ENCODE peak calls at places on chromosomes 1 and 21, in nine cellular contexts. W is body of pancreas, N is dorsolateral prefrontal cortex, T is right lobe of liver, L is HFFc6, H is uterus, J is WTC11, S is tibial nerve, C is HFF-Myc. Z is an unnamed sample.

GRCh38 chr1:161206411-161207140 is 4.4 kb downstream of the NDUFS2 start:
- DNase-seq in S (no peak), N (no peak), W (no peak), H (no peak), C (no peak), L (no peak), T (no peak), J (no peak), Z (no peak)

GRCh38 chr1:218351617-218352438 is 6.7 kb downstream of the TGFB2 start:
- DNase-seq in S (no peak), T (no peak), J (peak), L (no peak), H (peak), N (no peak), W (no peak), C (no peak), Z (no peak)

GRCh38 chr1:71967670-71968069 is 314.7 kb downstream of the NEGR1 start:
- DNase-seq in S (no peak), W (no peak), H (no peak), L (no peak), C (no peak), T (no peak), N (no peak), J (no peak), Z (no peak)

GRCh38 chr1:225446298-225446941 is 18.6 kb upstream of the LBR start:
- DNase-seq in W (no peak), T (no peak), H (no peak), C (no peak), L (no peak), J (no peak), N (no peak), S (peak), Z (no peak)

GRCh38 chr1:7752512-7753417 is 18.3 kb upstream of the VAMP3 start:
- DNase-seq in S (peak), T (no peak), C (peak), H (peak), L (peak), J (peak), W (peak), N (no peak), Z (peak)

GRCh38 chr1:220889848-220890287 is 10.6 kb downstream of the HLX start:
- DNase-seq in S (no peak), J (no peak), L (no peak), H (no peak), W (no peak), N (no peak), C (no peak), T (no peak), Z (no peak)

GRCh38 chr1:169105434-169106094 is 926 bp upstream of the ATP1B1 start:
- DNase-seq in W (peak), H (peak), L (no peak), S (peak), C (no peak), T (peak), N (peak), J (peak), Z (no peak)

GRCh38 chr1:46301406-46302090 is 1.9 kb downstream of the LRRC41 start:
- DNase-seq in T (peak), S (no peak), L (no peak), C (no peak), W (peak), N (no peak), J (peak), H (peak), Z (peak)

GRCh38 chr1:207404849-207405525 is 49.1 kb upstream of the CR2 start:
- DNase-seq in W (no peak), H (no peak), L (peak), N (no peak), J (no peak), C (peak), T (no peak), S (no peak), Z (peak)

GRCh38 chr1:81801834-81802531 is 1.2 kb downstream of the ADGRL2 start:
- DNase-seq in C (no peak), L (peak), S (no peak), N (no peak), J (peak), T (peak), W (peak), H (peak), Z (no peak)

GRCh38 chr1:60234761-60235160 is 161.2 kb upstream of the C1orf87 start:
- DNase-seq in L (no peak), C (no peak), T (no peak), H (no peak), J (no peak), W (no peak), N (no peak), S (no peak), Z (no peak)

GRCh38 chr1:174258148-174258550 is 98.8 kb downstream of the RABGAP1L start:
- DNase-seq in L (peak), W (peak), J (peak), N (no peak), T (no peak), C (peak), H (no peak), S (no peak), Z (no peak)

GRCh38 chr1:53122194-53122846 is 20.1 kb downstream of the SLC1A7 start:
- DNase-seq in L (peak), N (no peak), T (no peak), S (no peak), W (no peak), H (no peak), J (no peak), C (no peak), Z (no peak)

GRCh38 chr1:151729966-151730291 is 8.6 kb downstream of the RIIAD1 start:
- DNase-seq in T (no peak), H (no peak), S (no peak), L (no peak), C (no peak), J (no peak), W (no peak), N (no peak), Z (no peak)

GRCh38 chr1:82090104-82090503 is 289.4 kb downstream of the ADGRL2 start:
- DNase-seq in C (no peak), N (no peak), S (no peak), L (no peak), W (no peak), T (no peak), H (no peak), J (no peak), Z (no peak)

DNA sequence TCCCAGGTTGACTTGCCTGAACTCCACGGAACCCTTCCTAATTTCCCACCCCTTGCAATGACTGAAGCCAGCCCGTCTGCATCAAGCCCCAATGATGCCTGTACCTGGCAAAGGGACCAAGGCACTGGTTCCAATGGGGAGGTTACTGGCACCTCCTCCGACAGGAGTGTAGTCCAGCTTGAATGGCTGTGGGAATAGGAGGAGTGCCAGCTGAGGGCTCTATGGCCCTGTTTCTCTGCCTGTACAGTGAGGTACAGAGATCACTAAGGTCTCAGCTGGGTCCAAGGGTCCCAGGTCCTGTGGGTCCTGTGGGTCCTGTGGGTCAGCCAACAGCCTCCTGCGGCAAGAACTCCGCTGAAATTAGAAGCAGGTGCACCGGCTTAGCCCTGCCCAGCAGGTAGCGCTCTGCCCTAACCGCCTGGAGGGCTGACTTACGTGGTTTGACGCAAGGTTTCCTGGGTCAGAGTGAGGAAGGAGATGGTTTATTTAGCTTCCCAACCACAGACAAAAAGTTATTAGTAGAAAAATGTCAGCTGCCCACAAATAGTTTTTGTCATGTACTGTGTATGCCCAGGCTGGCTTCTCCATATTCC is 9.9 kb upstream of the SPRR4 start:
- DNase-seq in J (peak), N (no peak), T (no peak), W (no peak), C (no peak), L (no peak), S (no peak), H (no peak), Z (no peak)
- TF ChIP-seq CTCF in J (no peak), N (no peak), T (no peak), W (peak), C (no peak), L (no peak), S (no peak), H (no peak), Z (no peak)

GRCh38 chr1:22662986-22663408 is 10.0 kb downstream of the C1QB start:
- DNase-seq in L (no peak), S (no peak), N (no peak), H (no peak), W (no peak), C (no peak), J (no peak), T (no peak), Z (no peak)

GRCh38 chr1:22661880-22662279 is 8.8 kb downstream of the C1QB start:
- DNase-seq in W (no peak), J (no peak), H (no peak), S (no peak), L (no peak), N (no peak), T (no peak), C (no peak), Z (no peak)

GRCh38 chr1:22670352-22670964 is 17.4 kb downstream of the C1QB start:
- DNase-seq in N (no peak), T (no peak), S (no peak), W (no peak), C (no peak), L (no peak), H (no peak), J (no peak), Z (no peak)

GRCh38 chr1:22662318-22662717 is 9.3 kb downstream of the C1QB start:
- DNase-seq in L (peak), N (no peak), H (no peak), J (peak), S (no peak), T (no peak), C (no peak), W (no peak), Z (no peak)

GRCh38 chr1:22665752-22666151 is 12.7 kb downstream of the C1QB start:
- DNase-seq in L (peak), H (no peak), J (peak), C (no peak), S (no peak), T (no peak), N (no peak), W (no peak), Z (no peak)
- TF ChIP-seq CTCF in L (peak), H (peak), J (peak), C (peak), S (peak), T (no peak), N (peak), W (no peak), Z (peak)

DNA sequence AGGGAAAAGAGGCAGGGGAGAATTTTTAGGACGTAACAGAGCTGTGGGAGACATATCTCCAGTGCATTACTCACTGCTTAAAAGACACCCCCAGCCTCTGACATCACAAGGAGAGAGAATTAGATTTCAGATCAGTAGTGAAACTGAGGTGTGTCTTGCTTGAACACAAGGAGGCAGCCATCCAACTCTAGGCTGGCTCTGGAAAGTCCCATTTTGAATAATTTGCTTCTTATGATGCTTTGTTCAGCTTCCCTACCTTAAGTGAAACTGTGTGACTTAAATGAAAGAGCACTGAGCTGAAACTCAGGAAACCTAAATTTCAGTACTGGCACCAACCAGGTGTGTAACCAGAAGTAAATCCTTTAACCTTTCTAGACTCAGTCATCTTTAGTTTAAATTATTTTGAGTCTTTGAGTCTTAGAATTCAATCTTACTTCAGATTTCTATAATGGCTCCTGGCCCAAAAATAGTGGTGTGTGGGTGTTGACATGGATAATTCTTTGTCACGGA is 251.6 kb upstream of the SGIP1 start:
- DNase-seq in J (no peak), C (no peak), H (peak), L (peak), T (no peak), S (no peak), N (no peak), W (no peak), Z (no peak)
- TF ChIP-seq CTCF in J (no peak), C (peak), H (no peak), L (peak), T (no peak), S (no peak), N (no peak), W (no peak), Z (peak)

DNA sequence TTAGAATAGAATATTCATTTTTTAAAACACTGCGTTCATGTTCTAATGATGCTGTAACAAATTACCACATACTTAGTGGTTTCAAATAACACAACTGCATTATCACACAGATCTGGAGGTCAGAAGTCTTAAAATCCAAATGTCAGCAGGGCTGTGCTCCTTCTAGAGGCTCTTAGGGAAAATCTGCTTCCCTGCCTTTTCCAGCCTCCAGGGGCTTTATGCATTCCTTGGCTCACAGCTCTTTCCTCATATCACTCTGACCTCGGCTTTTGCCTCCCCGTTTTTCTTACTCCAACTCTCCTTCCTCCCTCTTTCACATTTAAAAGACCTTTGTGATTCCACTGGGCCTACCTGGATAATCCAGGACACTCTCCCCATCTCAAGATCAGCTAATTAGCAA is 18.6 kb upstream of the FMN2 start:
- DNase-seq in W (no peak), T (no peak), N (no peak), H (no peak), S (no peak), C (no peak), J (no peak), L (no peak), Z (no peak)
- TF ChIP-seq CTCF in W (no peak), T (no peak), N (no peak), H (no peak), S (no peak), C (no peak), J (no peak), L (no peak), Z (no peak)

GRCh38 chr1:216742625-216743024 is 19.4 kb upstream of the ESRRG start:
- DNase-seq in H (no peak), C (no peak), W (no peak), T (no peak), J (no peak), L (no peak), N (no peak), S (no peak), Z (no peak)
- TF ChIP-seq CTCF in H (no peak), C (peak), W (peak), T (peak), J (no peak), L (peak), N (peak), S (no peak), Z (peak)

DNA sequence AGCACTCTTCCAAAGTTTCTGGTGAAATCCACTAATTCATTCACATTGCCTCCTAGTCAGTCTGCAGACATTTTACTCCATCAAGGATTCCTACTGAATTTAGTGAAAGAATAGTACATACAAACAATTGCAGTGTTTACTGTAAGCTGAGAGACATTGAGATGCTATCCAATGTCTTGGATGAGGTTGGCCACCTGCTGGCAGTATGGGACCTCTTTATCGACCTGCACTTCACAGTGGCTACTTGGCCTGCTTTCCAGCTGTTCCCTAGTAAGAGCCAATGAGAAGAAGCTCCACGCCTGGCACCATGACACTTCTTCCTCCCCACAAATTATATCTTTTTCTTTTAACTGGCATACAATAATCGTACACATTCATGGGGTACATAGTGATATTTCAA is 51.5 kb upstream of the LRIF1 start:
- DNase-seq in S (no peak), L (no peak), J (no peak), T (no peak), H (no peak), N (no peak), C (no peak), W (no peak), Z (no peak)
- TF ChIP-seq CTCF in S (no peak), L (no peak), J (no peak), T (no peak), H (no peak), N (no peak), C (no peak), W (no peak), Z (no peak)

GRCh38 chr21:35338881-35339632 is 290.0 kb upstream of the RUNX1 start:
- DNase-seq in N (no peak), J (no peak), S (no peak), H (no peak), W (no peak), T (no peak), L (no peak), C (no peak), Z (no peak)
- TF ChIP-seq CTCF in N (no peak), J (no peak), S (no peak), H (no peak), W (no peak), T (no peak), L (no peak), C (no peak), Z (no peak)

GRCh38 chr1:176118985-176119384 is 88.1 kb downstream of the COP1 start:
- DNase-seq in S (no peak), T (no peak), L (peak), N (no peak), J (no peak), C (no peak), H (no peak), W (no peak), Z (peak)

GRCh38 chr1:176122282-176122681 is 84.8 kb downstream of the COP1 start:
- DNase-seq in J (no peak), S (no peak), T (no peak), C (no peak), N (no peak), L (no peak), H (no peak), W (no peak), Z (no peak)

GRCh38 chr1:176119549-176119948 is 87.5 kb downstream of the COP1 start:
- DNase-seq in J (no peak), S (no peak), N (no peak), W (no peak), C (no peak), L (peak), H (no peak), T (no peak), Z (no peak)
- TF ChIP-seq CTCF in J (no peak), S (no peak), N (no peak), W (no peak), C (peak), L (peak), H (no peak), T (peak), Z (peak)

GRCh38 chr1:88802950-88803349 is 88.4 kb downstream of the GTF2B start:
- DNase-seq in N (no peak), W (no peak), H (no peak), L (peak), C (no peak), J (no peak), S (no peak), T (no peak), Z (no peak)

GRCh38 chr1:88799433-88799832 is 91.9 kb downstream of the GTF2B start:
- DNase-seq in N (no peak), W (no peak), J (no peak), T (no peak), H (no peak), C (no peak), L (no peak), S (no peak), Z (no peak)

GRCh38 chr1:88802404-88802803 is 89.0 kb downstream of the GTF2B start:
- DNase-seq in S (no peak), H (no peak), C (no peak), J (no peak), N (no peak), L (no peak), T (no peak), W (no peak), Z (no peak)

GRCh38 chr1:88801575-88802208 is 89.7 kb downstream of the GTF2B start:
- DNase-seq in L (no peak), J (no peak), C (peak), H (no peak), S (no peak), N (no peak), T (no peak), W (no peak), Z (no peak)

GRCh38 chr1:88800382-88801051 is 90.8 kb downstream of the GTF2B start:
- DNase-seq in J (no peak), T (no peak), C (no peak), H (no peak), N (no peak), W (peak), L (peak), S (no peak), Z (no peak)
- TF ChIP-seq CTCF in J (peak), T (peak), C (peak), H (peak), N (peak), W (peak), L (peak), S (peak), Z (peak)

Z was measured in AG09319.